ENCODE peak calls at places on chromosomes 16 and 17, in seven cellular contexts. U is NCI-H1417; G is stimulated activated CD4-positive, alpha-beta T cell treated with anti-CD3 and anti-CD28 coated beads, Interleukin-2, amount 100 ng/mL, for 24 hours; Y is transverse colon; C is upper lobe of right lung; Z is lung microvascular endothelial cell; X is NT2/D1. J is an unnamed sample.

GRCh38 chr17:58330997-58331814 is 2.6 kb upstream of the TSPOAP1 start:
- DNase-seq in U (no peak), G (peak; percentile 83), Y (peak; percentile 66), C (peak; percentile 79), Z (no peak), X (no peak), J (no peak)

GRCh38 chr16:10817963-10818941 is at the start of gene TVP23A:
- DNase-seq in U (no peak), G (no peak), Y (no peak), C (no peak), Z (no peak), X (peak; percentile 5), J (no peak)

GRCh38 chr16:89921699-89922476 is 1.3 kb upstream of the TUBB3 start:
- DNase-seq in U (peak; percentile 69), G (no peak), Y (peak; percentile 59), C (peak; percentile 80), Z (peak; percentile 95), X (peak; percentile 72), J (peak; percentile 96)

GRCh38 chr17:10021239-10021638 is 116.2 kb upstream of the RCVRN start:
- DNase-seq in U (no peak), G (no peak), Y (peak; percentile 27), C (peak; percentile 72), Z (no peak), X (no peak), J (no peak)

GRCh38 chr17:21275047-21275578 is 9.4 kb upstream of the MAP2K3 start:
- DNase-seq in U (peak; percentile 67), G (no peak), Y (no peak), C (no peak), Z (no peak), X (no peak), J (no peak)

GRCh38 chr16:53207810-53208752 is 153.3 kb downstream of the CHD9 start:
- DNase-seq in U (peak; percentile 94), G (no peak), Y (peak; percentile 32), C (no peak), Z (peak; percentile 82), X (peak; percentile 78), J (no peak)

GRCh38 chr17:61632826-61633225 is 41.8 kb upstream of the NACA2 start:
- DNase-seq in U (no peak), G (no peak), Y (no peak), C (no peak), Z (no peak), X (no peak), J (no peak)

GRCh38 chr16:74623214-74623842 is 16.4 kb upstream of the GLG1 start:
- DNase-seq in U (peak; percentile 59), G (no peak), Y (no peak), C (no peak), Z (peak; percentile 72), X (peak; percentile 15), J (no peak)

GRCh38 chr17:8630227-8630801 is at the start of gene MYH10:
- DNase-seq in U (no peak), G (no peak), Y (peak; percentile 15), C (no peak), Z (no peak), X (no peak), J (no peak)

GRCh38 chr17:75941442-75941819 is 589 bp upstream of the FBF1 start:
- DNase-seq in U (no peak), G (no peak), Y (no peak), C (peak; percentile 43), Z (no peak), X (no peak), J (no peak)

GRCh38 chr17:4148611-4149308 is 5.8 kb downstream of the CYB5D2 start:
- DNase-seq in U (no peak), G (no peak), Y (no peak), C (no peak), Z (no peak), X (no peak), J (no peak)

GRCh38 chr17:74296548-74296936 is 22.5 kb downstream of the DNAI2 start:
- DNase-seq in U (peak; percentile 74), G (no peak), Y (peak; percentile 42), C (no peak), Z (peak; percentile 17), X (peak; percentile 28), J (no peak)

GRCh38 chr17:10633738-10634379 is 23.2 kb downstream of the MYH3 start:
- DNase-seq in U (no peak), G (no peak), Y (no peak), C (no peak), Z (no peak), X (no peak), J (no peak)

GRCh38 chr17:17052462-17053221 is 10.4 kb downstream of the MPRIP start:
- DNase-seq in U (no peak), G (no peak), Y (no peak), C (peak; percentile 58), Z (no peak), X (no peak), J (no peak)

GRCh38 chr16:8740775-8741355 is 56.6 kb downstream of the TMEM186 start:
- DNase-seq in U (no peak), G (no peak), Y (peak; percentile 32), C (no peak), Z (no peak), X (no peak), J (no peak)

GRCh38 chr17:52048503-52048902 is 110.0 kb downstream of the CA10 start:
- DNase-seq in U (no peak), G (no peak), Y (no peak), C (no peak), Z (no peak), X (no peak), J (no peak)

GRCh38 chr16:561957-562938 is 2.1 kb downstream of the PRR35 start:
- DNase-seq in U (peak; percentile 38), G (no peak), Y (no peak), C (no peak), Z (no peak), X (no peak), J (no peak)

GRCh38 chr16:87161822-87162676 is 155.1 kb downstream of the C16orf95 start:
- DNase-seq in U (no peak), G (no peak), Y (no peak), C (peak; percentile 28), Z (no peak), X (no peak), J (no peak)

GRCh38 chr17:1743094-1743452 is 402 bp downstream of the SERPINF2 start:
- DNase-seq in U (no peak), G (no peak), Y (no peak), C (no peak), Z (no peak), X (no peak), J (no peak)

GRCh38 chr16:16907089-16907488 is 528.1 kb downstream of the NPIPA7 start:
- DNase-seq in U (no peak), G (no peak), Y (no peak), C (no peak), Z (no peak), X (no peak), J (no peak)

GRCh38 chr17:76383645-76384221 is 676 bp upstream of the SPHK1 start:
- DNase-seq in U (peak; percentile 44), G (peak; percentile 52), Y (peak; percentile 47), C (peak; percentile 78), Z (peak; percentile 69), X (no peak), J (no peak)

GRCh38 chr17:73595068-73595865 is 49.0 kb downstream of the SDK2 start:
- DNase-seq in U (peak; percentile 39), G (no peak), Y (peak; percentile 45), C (peak; percentile 71), Z (no peak), X (no peak), J (peak; percentile 87)

GRCh38 chr16:69286941-69287713 is 24.0 kb upstream of the VPS4A start:
- DNase-seq in U (peak; percentile 73), G (peak; percentile 45), Y (peak; percentile 26), C (peak; percentile 83), Z (peak; percentile 73), X (no peak), J (no peak)

GRCh38 chr16:50165473-50165872 is 12.4 kb downstream of the TENT4B start:
- DNase-seq in U (no peak), G (no peak), Y (no peak), C (no peak), Z (no peak), X (no peak), J (peak; percentile 1)

GRCh38 chr16:73232555-73233422 is 184.9 kb upstream of the ZFHX3 start:
- DNase-seq in U (peak; percentile 58), G (no peak), Y (peak; percentile 18), C (no peak), Z (peak; percentile 85), X (no peak), J (no peak)

GRCh38 chr17:36697907-36698526 is 96.6 kb downstream of the MRM1 start:
- DNase-seq in U (peak; percentile 13), G (no peak), Y (no peak), C (no peak), Z (no peak), X (no peak), J (no peak)

GRCh38 chr17:146983-147761 is 9.8 kb downstream of the SCGB1C2 start:
- DNase-seq in U (no peak), G (peak; percentile 15), Y (no peak), C (peak; percentile 65), Z (no peak), X (no peak), J (peak; percentile 82)

GRCh38 chr16:56189990-56190902 is 1.0 kb upstream of the GNAO1 start:
- DNase-seq in U (no peak), G (no peak), Y (no peak), C (no peak), Z (no peak), X (no peak), J (no peak)

GRCh38 chr16:86343733-86344585 is 166.4 kb upstream of the FOXF1 start:
- DNase-seq in U (no peak), G (no peak), Y (no peak), C (no peak), Z (peak; percentile 87), X (no peak), J (no peak)

GRCh38 chr16:53417976-53418375 is 16.3 kb upstream of the RBL2 start:
- DNase-seq in U (no peak), G (no peak), Y (no peak), C (no peak), Z (no peak), X (no peak), J (no peak)

GRCh38 chr17:56593073-56593740 is at the start of gene NOG:
- DNase-seq in U (peak; percentile 68), G (peak; percentile 48), Y (no peak), C (peak; percentile 79), Z (no peak), X (no peak), J (no peak)

J was measured in osteocyte.